ENCODE peak calls at places on chromosomes 5 and 9, in five cellular contexts. E is colonic mucosa, Y is fibroblast of villous mesenchyme, K is progenitor cell of endocrine pancreas, X is HFF-Myc. R is an unnamed sample.
A peak's percentile ranks its signal among the peaks of the same experiment; 100 is the strongest.

GRCh38 chr5:175466700-175467318 is 11.6 kb upstream of the SFXN1 start:
- DNase-seq in Y (no peak), K (no peak), X (no peak), E (no peak), R (no peak)

GRCh38 chr9:109889456-109889855 is 109.5 kb downstream of the PALM2AKAP2 start:
- DNase-seq in X (no peak), K (no peak), E (no peak), Y (no peak), R (no peak)

GRCh38 chr9:24095246-24095645 is 269.2 kb upstream of the ELAVL2 start:
- DNase-seq in X (no peak), Y (no peak), E (no peak), K (no peak), R (no peak)

GRCh38 chr9:85942913-85943729 is 2.2 kb downstream of the NAA35 start:
- DNase-seq in K (no peak), E (no peak), Y (no peak), X (no peak), R (no peak)

GRCh38 chr5:54663876-54664275 is 146.3 kb downstream of the SNX18 start:
- DNase-seq in Y (peak; percentile 77), E (no peak), K (no peak), X (no peak), R (no peak)

GRCh38 chr9:81573415-81574321 is 115.7 kb downstream of the TLE1 start:
- DNase-seq in X (no peak), E (no peak), K (no peak), Y (no peak), R (no peak)

GRCh38 chr9:86846679-86847078 is 100.6 kb downstream of the GAS1 start:
- DNase-seq in Y (peak; percentile 51), E (no peak), K (no peak), X (no peak), R (no peak)

GRCh38 chr5:143205386-143205785 is 198.1 kb downstream of the NR3C1 start:
- DNase-seq in X (no peak), K (no peak), E (no peak), Y (peak; percentile 51), R (no peak)

GRCh38 chr9:72292184-72292787 is 72.7 kb downstream of the ZFAND5 start:
- DNase-seq in E (no peak), K (no peak), Y (peak; percentile 66), X (no peak), R (no peak)

GRCh38 chr5:136132087-136132486 is 558 bp upstream of the SMAD5 start:
- DNase-seq in E (peak; percentile 37), Y (no peak), X (no peak), K (no peak), R (peak; percentile 6)

GRCh38 chr5:95841914-95842812 is 19.6 kb upstream of the GLRX start:
- DNase-seq in X (no peak), E (peak; percentile 72), Y (peak; percentile 95), K (no peak), R (no peak)

GRCh38 chr5:106755066-106755465 is 915.7 kb downstream of the EFNA5 start:
- DNase-seq in X (no peak), K (no peak), Y (no peak), E (no peak), R (no peak)

GRCh38 chr5:144102361-144102760 is 68.1 kb downstream of the YIPF5 start:
- DNase-seq in E (no peak), K (no peak), Y (no peak), X (no peak), R (no peak)

GRCh38 chr9:72600671-72601070 is 79.3 kb downstream of the TMC1 start:
- DNase-seq in X (no peak), E (no peak), K (no peak), Y (no peak), R (no peak)

GRCh38 chr5:50966986-50967385 is 300.5 kb downstream of the PARP8 start:
- DNase-seq in K (no peak), E (no peak), Y (no peak), X (no peak), R (no peak)

GRCh38 chr5:169512385-169512784 is 71.2 kb upstream of the SPDL1 start:
- DNase-seq in K (no peak), E (no peak), X (no peak), Y (no peak), R (no peak)

GRCh38 chr9:77495834-77496671 is 152.1 kb downstream of the GNA14 start:
- DNase-seq in E (no peak), X (peak; percentile 49), K (no peak), Y (peak; percentile 66), R (no peak)

GRCh38 chr9:88529496-88529895 is 5.5 kb upstream of the NXNL2 start:
- DNase-seq in E (no peak), Y (no peak), X (no peak), K (no peak), R (no peak)

GRCh38 chr5:85906460-85906859 is 711.3 kb upstream of the COX7C start:
- DNase-seq in X (no peak), Y (no peak), E (no peak), K (no peak), R (no peak)

DNA sequence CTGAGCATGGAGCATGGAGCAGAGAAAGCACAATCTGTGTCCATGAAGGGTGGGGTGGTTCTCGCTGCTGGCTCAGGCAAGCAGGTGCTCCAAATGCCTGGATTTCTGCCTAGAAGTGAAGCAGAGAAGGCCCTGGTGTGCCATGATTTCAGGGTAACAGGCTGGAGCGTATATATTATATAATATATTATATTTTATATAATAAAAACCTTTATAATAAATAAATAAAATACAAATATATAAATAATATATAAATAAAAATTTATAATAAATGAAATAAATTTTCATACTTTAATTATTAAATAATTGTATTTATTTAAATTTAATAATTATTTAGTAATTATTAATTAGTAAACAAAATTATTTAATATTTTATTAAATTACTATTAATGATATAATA is 707.4 kb upstream of the COX7C start:
- DNase-seq in K (no peak), E (no peak), Y (no peak), X (no peak), R (no peak)
- TF ChIP-seq CTCF in K (no peak), E (no peak), Y (no peak), X (no peak), R (no peak)

GRCh38 chr5:112604741-112605390 is 132.8 kb upstream of the APC start:
- DNase-seq in Y (peak; percentile 11), K (no peak), X (no peak), E (peak; percentile 22), R (no peak)
- TF ChIP-seq CTCF in Y (peak; percentile 32), K (peak; percentile 21), X (peak; percentile 17), E (no peak), R (no peak)

GRCh38 chr9:93149361-93149760 is 15.3 kb upstream of the NINJ1 start:
- DNase-seq in X (no peak), E (no peak), Y (peak; percentile 42), K (no peak), R (no peak)

GRCh38 chr9:93151097-93151784 is 17.2 kb upstream of the NINJ1 start:
- DNase-seq in K (no peak), Y (no peak), E (no peak), X (no peak), R (no peak)

GRCh38 chr9:93156475-93157008 is 22.5 kb upstream of the NINJ1 start:
- DNase-seq in E (no peak), Y (no peak), K (no peak), X (no peak), R (no peak)

GRCh38 chr9:93155716-93156474 is 21.8 kb upstream of the NINJ1 start:
- DNase-seq in X (no peak), E (no peak), Y (no peak), K (no peak), R (no peak)

GRCh38 chr9:93154293-93154903 is 20.3 kb upstream of the NINJ1 start:
- DNase-seq in E (peak; percentile 53), K (peak; percentile 55), X (no peak), Y (peak; percentile 22), R (peak; percentile 81)
- TF ChIP-seq CTCF in E (peak; percentile 45), K (peak; percentile 70), X (peak; percentile 80), Y (peak; percentile 79), R (peak; percentile 79)

GRCh38 chr5:37804401-37804800 is 35.4 kb downstream of the GDNF start:
- DNase-seq in X (no peak), K (no peak), Y (no peak), E (no peak), R (no peak)
- TF ChIP-seq CTCF in X (no peak), K (no peak), Y (no peak), E (no peak), R (no peak)

GRCh38 chr5:150254363-150255154 is 35.0 kb downstream of the CAMK2A start:
- DNase-seq in Y (no peak), K (no peak), X (no peak), E (no peak), R (no peak)

GRCh38 chr5:150258126-150258525 is 31.4 kb downstream of the CAMK2A start:
- DNase-seq in E (no peak), X (no peak), Y (no peak), K (no peak), R (no peak)

GRCh38 chr5:150255659-150256415 is 33.7 kb downstream of the CAMK2A start:
- DNase-seq in K (no peak), Y (peak; percentile 23), E (no peak), X (no peak), R (peak; percentile 53)

GRCh38 chr5:150257424-150257823 is 32.1 kb downstream of the CAMK2A start:
- DNase-seq in Y (no peak), X (no peak), E (no peak), K (no peak), R (no peak)

GRCh38 chr5:150256416-150257064 is 33.0 kb downstream of the CAMK2A start:
- DNase-seq in Y (no peak), K (no peak), E (no peak), X (no peak), R (peak; percentile 66)
- TF ChIP-seq CTCF in Y (peak; percentile 14), K (peak; percentile 45), E (no peak), X (peak; percentile 33), R (no peak)